ENCODE peak calls at places on chromosomes 5 and 9, in five cellular contexts. R is uterus, I is AG04449, P is tibial artery, N is prostate gland. L is an unnamed sample.

GRCh38 chr5:100772011-100772410 is 131.1 kb downstream of the ST8SIA4 start:
- DNase-seq in N (no peak), R (no peak), I (no peak), P (no peak), L (no peak)

GRCh38 chr5:25850581-25850980 is 1187.8 kb downstream of the CDH9 start:
- DNase-seq in R (no peak), N (no peak), P (no peak), I (no peak), L (no peak)

GRCh38 chr9:95937131-95937530 is 61.6 kb downstream of the ERCC6L2 start:
- DNase-seq in P (no peak), N (no peak), R (no peak), I (no peak), L (no peak)

GRCh38 chr5:172740483-172741205 is 30.4 kb downstream of the DUSP1 start:
- DNase-seq in N (peak), I (peak), R (peak), P (peak), L (peak)

GRCh38 chr5:120684749-120685415 is 220.8 kb downstream of the PRR16 start:
- DNase-seq in I (no peak), N (no peak), R (no peak), P (no peak), L (peak)

GRCh38 chr5:143685416-143685815 is 126.5 kb upstream of the HMHB1 start:
- DNase-seq in P (no peak), N (peak), I (no peak), R (no peak), L (no peak)

GRCh38 chr5:23977996-23978395 is 470.6 kb downstream of the PRDM9 start:
- DNase-seq in P (no peak), R (no peak), N (no peak), I (no peak), L (no peak)

GRCh38 chr5:141934099-141934844 is 10.6 kb downstream of the DELE1 start:
- DNase-seq in R (peak), N (no peak), P (peak), I (no peak), L (no peak)

GRCh38 chr5:180153991-180154390 is 55.0 kb downstream of the RASGEF1C start:
- DNase-seq in P (no peak), R (no peak), N (no peak), I (no peak), L (no peak)

GRCh38 chr9:117074337-117074662 is 340.6 kb downstream of the ASTN2 start:
- DNase-seq in P (no peak), I (no peak), N (no peak), R (no peak), L (no peak)

GRCh38 chr9:98502976-98503325 is 205.8 kb downstream of the GABBR2 start:
- DNase-seq in I (peak), P (no peak), R (no peak), N (no peak), L (no peak)

GRCh38 chr5:116358911-116359418 is 215.7 kb downstream of the SEMA6A start:
- DNase-seq in I (no peak), N (no peak), R (no peak), P (no peak), L (no peak)

GRCh38 chr9:5393497-5393896 is 44.2 kb downstream of the PLGRKT start:
- DNase-seq in P (no peak), I (no peak), N (no peak), R (no peak), L (no peak)

GRCh38 chr5:6728011-6728794 is 15.0 kb downstream of the TENT4A start:
- DNase-seq in N (no peak), R (no peak), I (no peak), P (no peak), L (no peak)

GRCh38 chr5:172949426-172949825 is 9.8 kb upstream of the RPL26L1 start:
- DNase-seq in P (no peak), I (no peak), R (no peak), N (no peak), L (no peak)

GRCh38 chr9:23771746-23772145 is 54.3 kb downstream of the ELAVL2 start:
- DNase-seq in I (no peak), R (no peak), N (no peak), P (no peak), L (no peak)

DNA sequence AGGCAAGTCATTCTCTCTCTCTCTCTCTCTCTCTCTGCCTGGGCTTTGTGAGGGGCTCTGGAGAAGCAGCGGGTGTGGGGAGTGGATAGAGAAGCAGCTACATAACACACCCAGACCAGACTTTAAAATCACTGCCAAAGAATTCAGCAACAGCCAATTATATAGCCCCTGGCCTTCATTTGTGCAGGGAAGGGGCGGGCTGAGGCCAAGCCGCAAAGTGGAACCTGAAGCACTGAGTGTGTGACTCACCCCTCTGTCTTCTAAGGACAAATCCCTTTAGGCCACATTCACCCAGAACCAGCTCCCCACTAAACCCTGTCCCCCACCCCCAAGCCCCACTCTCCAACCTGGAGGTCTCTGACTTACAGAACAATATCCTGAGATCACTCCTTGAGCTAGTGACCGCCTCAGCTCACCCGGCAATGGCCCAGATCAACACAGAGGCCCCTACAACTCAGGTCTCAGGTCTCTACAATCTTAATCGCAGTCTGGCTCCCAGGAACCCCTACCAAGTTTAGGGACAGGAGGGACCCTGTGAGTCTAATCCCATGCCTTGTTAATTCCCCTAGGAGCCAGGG is 6.0 kb downstream of the B4GALT1 start:
- DNase-seq in N (peak), R (peak), P (peak), I (peak), L (peak)
- H3K4me3 ChIP-seq in N (no peak), R (no peak), P (peak), I (peak), L (peak)

GRCh38 chr9:130665431-130666392 is 1.3 kb downstream of the PRDM12 start:
- DNase-seq in N (no peak), P (no peak), R (no peak), I (no peak), L (no peak)
- TF ChIP-seq CTCF in N (no peak), P (no peak), R (no peak), I (no peak), L (no peak)

GRCh38 chr5:107705390-107706014 is 34.8 kb upstream of the EFNA5 start:
- DNase-seq in R (no peak), N (no peak), I (peak), P (no peak), L (no peak)
- H3K4me3 ChIP-seq in R (no peak), N (no peak), I (no peak), P (no peak), L (no peak)

DNA sequence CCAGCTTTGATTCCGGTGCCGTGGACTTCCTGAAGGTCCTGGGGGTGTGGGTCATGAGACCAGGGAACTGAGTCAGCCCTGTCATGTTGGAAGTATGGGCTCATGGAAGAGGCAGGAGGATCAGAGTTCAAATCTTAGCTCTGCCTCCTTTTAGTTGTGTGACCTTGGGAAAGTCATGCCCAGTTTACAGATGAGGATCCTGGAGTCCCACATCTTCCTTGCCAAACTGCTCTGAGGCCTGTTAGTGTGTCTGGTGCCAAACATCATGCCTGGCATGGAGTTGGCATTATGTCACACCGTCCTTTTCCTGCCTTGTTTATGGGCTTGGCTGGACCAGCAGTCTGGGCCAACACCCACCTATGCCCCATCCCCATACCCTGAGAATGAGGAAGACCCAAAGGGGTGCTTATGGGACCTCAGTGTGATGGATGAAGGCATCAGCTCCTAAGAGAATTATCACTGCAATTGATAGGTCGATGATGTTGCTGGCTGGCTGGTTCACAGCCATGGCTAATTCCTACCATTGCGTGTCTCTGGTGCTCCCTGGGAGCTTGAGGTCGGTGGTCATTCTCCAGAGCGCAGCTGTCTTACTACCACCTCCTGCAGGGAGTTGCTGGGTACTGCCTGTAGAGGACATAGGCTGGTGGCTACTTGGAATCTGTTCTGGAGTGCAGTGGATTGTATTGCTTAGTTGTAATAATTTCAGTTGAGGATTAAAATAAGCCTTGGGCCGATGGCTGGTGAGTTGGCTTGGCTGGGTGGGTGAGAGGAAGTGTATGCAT is 140.5 kb upstream of the PITX1 start:
- DNase-seq in P (no peak), R (no peak), N (no peak), I (no peak), L (no peak)
- TF ChIP-seq CTCF in P (no peak), R (no peak), N (no peak), I (no peak), L (peak)

GRCh38 chr9:134179595-134179917 is 15.2 kb upstream of the RNU6ATAC start:
- DNase-seq in P (no peak), I (no peak), N (no peak), R (no peak), L (no peak)

GRCh38 chr9:134179918-134180785 is 15.8 kb upstream of the RNU6ATAC start:
- DNase-seq in R (no peak), P (peak), N (no peak), I (no peak), L (no peak)

GRCh38 chr9:134177624-134178393 is 13.4 kb upstream of the RNU6ATAC start:
- DNase-seq in P (no peak), R (peak), N (no peak), I (no peak), L (no peak)

GRCh38 chr9:134178394-134178780 is 14.0 kb upstream of the RNU6ATAC start:
- DNase-seq in P (no peak), I (no peak), R (no peak), N (no peak), L (no peak)

GRCh38 chr9:134178781-134179551 is 14.6 kb upstream of the RNU6ATAC start:
- DNase-seq in P (peak), N (no peak), I (no peak), R (peak), L (no peak)
- H3K4me3 ChIP-seq in P (no peak), N (no peak), I (no peak), R (no peak), L (no peak)

L was measured in HFF-Myc.